ENCODE peak calls at places on chromosomes 13 and 19, in nine cellular contexts. One of them, this sample, is unnamed.

GRCh38 chr13:20942938-20943518 is 40.5 kb upstream of the XPO4 start:
- DNase-seq in heart left ventricle: no peak
- DNase-seq in sigmoid colon: no peak
- DNase-seq in HCT116: no peak
- DNase-seq in tibial nerve: no peak
- DNase-seq in esophagus squamous epithelium: no peak
- DNase-seq in A549: no peak
- DNase-seq in Peyer's patch: no peak
- DNase-seq in uterus: peak
- DNase-seq in this sample: peak

GRCh38 chr19:41995959-41996797 is 2.1 kb upstream of the ATP1A3 start:
- DNase-seq in heart left ventricle: no peak
- DNase-seq in sigmoid colon: no peak
- DNase-seq in HCT116: no peak
- DNase-seq in tibial nerve: no peak
- DNase-seq in esophagus squamous epithelium: no peak
- DNase-seq in A549: peak
- DNase-seq in Peyer's patch: no peak
- DNase-seq in uterus: no peak
- DNase-seq in this sample: no peak

GRCh38 chr19:14476663-14477401 is 1.7 kb upstream of the PTGER1 start:
- DNase-seq in heart left ventricle: no peak
- DNase-seq in sigmoid colon: peak
- DNase-seq in HCT116: peak
- DNase-seq in tibial nerve: no peak
- DNase-seq in esophagus squamous epithelium: no peak
- DNase-seq in A549: peak
- DNase-seq in Peyer's patch: no peak
- DNase-seq in uterus: peak
- DNase-seq in this sample: no peak

GRCh38 chr13:48160879-48161278 is 66.0 kb upstream of the MED4 start:
- DNase-seq in heart left ventricle: no peak
- DNase-seq in sigmoid colon: no peak
- DNase-seq in HCT116: no peak
- DNase-seq in tibial nerve: peak
- DNase-seq in esophagus squamous epithelium: no peak
- DNase-seq in A549: no peak
- DNase-seq in Peyer's patch: no peak
- DNase-seq in uterus: no peak
- DNase-seq in this sample: no peak

GRCh38 chr19:55519461-55520311 is 17.2 kb downstream of the SBK2 start:
- DNase-seq in heart left ventricle: no peak
- DNase-seq in sigmoid colon: no peak
- DNase-seq in HCT116: no peak
- DNase-seq in tibial nerve: no peak
- DNase-seq in esophagus squamous epithelium: no peak
- DNase-seq in A549: peak
- DNase-seq in Peyer's patch: no peak
- DNase-seq in uterus: no peak
- DNase-seq in this sample: no peak

GRCh38 chr19:55536951-55537740 is at the start of gene SBK2:
- DNase-seq in heart left ventricle: no peak
- DNase-seq in sigmoid colon: no peak
- DNase-seq in HCT116: no peak
- DNase-seq in tibial nerve: no peak
- DNase-seq in esophagus squamous epithelium: no peak
- DNase-seq in A549: no peak
- DNase-seq in Peyer's patch: no peak
- DNase-seq in uterus: no peak
- DNase-seq in this sample: no peak

GRCh38 chr19:3479819-3480215 is 508 bp downstream of the SMIM24 start:
- DNase-seq in heart left ventricle: no peak
- DNase-seq in sigmoid colon: no peak
- DNase-seq in HCT116: no peak
- DNase-seq in tibial nerve: no peak
- DNase-seq in esophagus squamous epithelium: no peak
- DNase-seq in A549: no peak
- DNase-seq in Peyer's patch: peak
- DNase-seq in uterus: no peak
- DNase-seq in this sample: no peak

GRCh38 chr19:16022681-16023557 is 53.4 kb upstream of the TPM4 start:
- DNase-seq in heart left ventricle: no peak
- DNase-seq in sigmoid colon: no peak
- DNase-seq in HCT116: no peak
- DNase-seq in tibial nerve: no peak
- DNase-seq in esophagus squamous epithelium: no peak
- DNase-seq in A549: no peak
- DNase-seq in Peyer's patch: no peak
- DNase-seq in uterus: no peak
- DNase-seq in this sample: no peak

GRCh38 chr19:18999896-19000620 is 33.3 kb downstream of the SUGP2 start:
- DNase-seq in heart left ventricle: no peak
- DNase-seq in sigmoid colon: no peak
- DNase-seq in HCT116: no peak
- DNase-seq in tibial nerve: no peak
- DNase-seq in esophagus squamous epithelium: no peak
- DNase-seq in A549: no peak
- DNase-seq in Peyer's patch: no peak
- DNase-seq in uterus: no peak
- DNase-seq in this sample: no peak

DNA sequence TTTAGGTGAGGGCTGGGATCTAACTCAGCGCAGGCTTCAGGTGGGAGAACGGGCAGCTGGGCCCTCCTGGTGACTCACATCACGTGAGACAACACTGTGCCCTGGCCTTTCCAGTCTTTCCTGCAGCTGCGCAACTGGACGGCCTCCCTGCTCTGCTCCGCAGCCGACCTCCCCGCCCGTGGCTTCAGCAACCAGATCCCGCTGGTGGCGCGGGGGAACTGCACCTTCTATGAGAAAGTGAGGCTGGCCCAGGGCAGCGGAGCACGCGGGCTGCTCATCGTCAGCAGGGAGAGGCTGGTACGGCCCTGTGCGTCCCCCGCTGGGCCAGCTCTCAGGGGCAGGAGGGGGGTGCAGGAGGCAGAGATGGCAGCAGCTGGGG is 8.8 kb downstream of the SPPL2B start:
- DNase-seq in heart left ventricle: no peak
- DNase-seq in sigmoid colon: no peak
- DNase-seq in HCT116: no peak
- DNase-seq in tibial nerve: no peak
- DNase-seq in esophagus squamous epithelium: no peak
- DNase-seq in A549: no peak
- DNase-seq in Peyer's patch: no peak
- DNase-seq in uterus: peak
- DNase-seq in this sample: peak
- TF ChIP-seq CTCF in heart left ventricle: no peak
- TF ChIP-seq CTCF in sigmoid colon: no peak
- TF ChIP-seq CTCF in HCT116: no peak
- TF ChIP-seq CTCF in tibial nerve: no peak
- TF ChIP-seq CTCF in esophagus squamous epithelium: no peak
- TF ChIP-seq CTCF in A549: no peak
- TF ChIP-seq CTCF in Peyer's patch: no peak
- TF ChIP-seq CTCF in uterus: no peak
- TF ChIP-seq CTCF in this sample: peak

GRCh38 chr19:1251233-1251502 is 2.8 kb downstream of the MIDN start:
- DNase-seq in heart left ventricle: no peak
- DNase-seq in sigmoid colon: no peak
- DNase-seq in HCT116: no peak
- DNase-seq in tibial nerve: peak
- DNase-seq in esophagus squamous epithelium: no peak
- DNase-seq in A549: no peak
- DNase-seq in Peyer's patch: no peak
- DNase-seq in uterus: peak
- DNase-seq in this sample: no peak

GRCh38 chr19:1251503-1252220 is 3.3 kb downstream of the MIDN start:
- DNase-seq in heart left ventricle: peak
- DNase-seq in sigmoid colon: peak
- DNase-seq in HCT116: no peak
- DNase-seq in tibial nerve: no peak
- DNase-seq in esophagus squamous epithelium: peak
- DNase-seq in A549: no peak
- DNase-seq in Peyer's patch: peak
- DNase-seq in uterus: no peak
- DNase-seq in this sample: peak

GRCh38 chr19:1253514-1254080 is 5.2 kb downstream of the MIDN start:
- DNase-seq in heart left ventricle: peak
- DNase-seq in sigmoid colon: no peak
- DNase-seq in HCT116: no peak
- DNase-seq in tibial nerve: no peak
- DNase-seq in esophagus squamous epithelium: no peak
- DNase-seq in A549: no peak
- DNase-seq in Peyer's patch: no peak
- DNase-seq in uterus: no peak
- DNase-seq in this sample: no peak

GRCh38 chr19:1252818-1253513 is 4.6 kb downstream of the MIDN start:
- DNase-seq in heart left ventricle: peak
- DNase-seq in sigmoid colon: peak
- DNase-seq in HCT116: no peak
- DNase-seq in tibial nerve: peak
- DNase-seq in esophagus squamous epithelium: peak
- DNase-seq in A549: no peak
- DNase-seq in Peyer's patch: peak
- DNase-seq in uterus: peak
- DNase-seq in this sample: peak

DNA sequence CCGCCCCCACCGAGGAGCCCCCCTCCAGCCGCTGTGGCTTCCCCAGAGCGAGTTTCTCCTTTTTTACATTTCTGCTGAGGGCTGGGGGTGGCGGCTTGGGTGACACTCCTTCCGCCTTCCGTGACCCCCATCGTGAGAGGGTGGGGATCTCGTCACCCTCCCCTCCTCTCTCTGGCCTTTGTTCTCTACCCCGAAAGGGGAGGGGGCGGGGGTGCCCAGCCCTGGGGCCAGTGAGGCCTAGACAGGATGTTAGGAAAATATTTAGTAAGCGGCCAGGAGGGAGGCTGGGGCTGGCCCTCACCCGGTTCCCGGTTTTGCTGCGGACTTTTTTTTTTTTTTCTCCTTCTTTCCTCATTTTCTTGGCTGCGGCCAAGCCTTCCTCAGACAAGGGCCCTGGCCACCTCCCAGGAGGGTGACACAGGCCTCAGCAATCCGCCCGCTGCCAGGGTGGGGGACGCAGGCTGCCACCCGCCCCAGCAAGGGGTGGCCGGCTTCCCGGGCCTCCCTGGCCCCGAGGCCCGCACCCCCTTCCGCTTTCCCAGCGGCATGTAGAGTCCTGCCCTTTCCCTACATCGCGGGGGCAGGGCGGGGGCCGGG is 3.9 kb downstream of the MIDN start:
- DNase-seq in heart left ventricle: peak
- DNase-seq in sigmoid colon: peak
- DNase-seq in HCT116: no peak
- DNase-seq in tibial nerve: peak
- DNase-seq in esophagus squamous epithelium: peak
- DNase-seq in A549: no peak
- DNase-seq in Peyer's patch: peak
- DNase-seq in uterus: peak
- DNase-seq in this sample: peak
- TF ChIP-seq POLR2A in heart left ventricle: no peak
- TF ChIP-seq POLR2A in sigmoid colon: no peak
- TF ChIP-seq POLR2A in HCT116: no peak
- TF ChIP-seq POLR2A in tibial nerve: peak
- TF ChIP-seq POLR2A in esophagus squamous epithelium: peak
- TF ChIP-seq POLR2A in A549: no peak
- TF ChIP-seq POLR2A in Peyer's patch: no peak
- TF ChIP-seq POLR2A in uterus: no peak
- TF ChIP-seq POLR2A in this sample: no peak

GRCh38 chr19:50882188-50882587 is 8.9 kb downstream of the KLK2 start:
- DNase-seq in heart left ventricle: no peak
- DNase-seq in sigmoid colon: no peak
- DNase-seq in HCT116: no peak
- DNase-seq in tibial nerve: no peak
- DNase-seq in esophagus squamous epithelium: no peak
- DNase-seq in A549: no peak
- DNase-seq in Peyer's patch: no peak
- DNase-seq in uterus: no peak
- DNase-seq in this sample: no peak
- TF ChIP-seq CTCF in heart left ventricle: no peak
- TF ChIP-seq CTCF in sigmoid colon: no peak
- TF ChIP-seq CTCF in HCT116: peak
- TF ChIP-seq CTCF in tibial nerve: no peak
- TF ChIP-seq CTCF in esophagus squamous epithelium: no peak
- TF ChIP-seq CTCF in A549: no peak
- TF ChIP-seq CTCF in Peyer's patch: no peak
- TF ChIP-seq CTCF in uterus: no peak
- TF ChIP-seq CTCF in this sample: no peak

DNA sequence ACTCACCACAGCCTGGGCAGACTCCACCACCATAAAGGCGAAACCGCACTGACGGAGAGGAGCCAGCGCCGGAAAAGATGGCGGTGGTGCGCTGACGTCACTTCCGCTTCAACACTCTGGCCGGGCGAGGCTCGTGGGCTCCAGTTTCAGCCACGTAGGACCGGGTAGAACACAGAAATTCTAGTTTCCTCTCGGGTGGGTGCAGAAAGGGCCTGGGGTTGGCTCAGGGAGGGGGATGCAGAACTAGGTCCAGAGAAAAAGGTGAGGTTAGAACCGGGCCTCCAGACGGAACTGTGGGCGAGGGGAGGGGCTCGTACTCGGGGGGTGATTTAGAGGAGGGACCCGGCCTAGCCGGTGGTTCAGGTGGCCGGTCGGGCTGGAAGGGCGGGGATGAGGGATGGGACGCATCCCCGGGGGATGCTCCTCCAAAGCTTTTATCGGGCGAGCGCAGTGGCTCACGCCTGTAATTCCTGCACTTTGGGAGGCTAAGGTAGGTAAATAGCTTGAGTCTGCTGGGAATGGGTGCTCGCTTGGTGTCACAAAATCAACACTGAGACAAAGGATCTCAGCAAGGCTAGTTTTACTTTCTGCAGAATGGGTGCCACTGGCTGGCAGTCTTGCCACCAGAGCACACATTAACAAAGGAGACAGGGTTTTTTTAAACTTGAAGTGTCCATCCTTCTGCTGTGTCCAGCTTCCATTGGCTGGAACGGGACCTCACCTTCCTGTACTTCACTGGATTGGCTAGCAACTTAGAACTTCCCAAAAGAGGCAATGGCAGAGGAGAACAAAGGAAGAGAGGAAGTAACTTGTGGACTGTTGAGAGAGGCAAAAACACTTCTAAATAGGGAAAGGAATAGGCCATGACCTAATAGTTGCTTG is at the start of gene ZNF561:
- DNase-seq in heart left ventricle: peak
- DNase-seq in sigmoid colon: peak
- DNase-seq in HCT116: peak
- DNase-seq in tibial nerve: peak
- DNase-seq in esophagus squamous epithelium: peak
- DNase-seq in A549: peak
- DNase-seq in Peyer's patch: peak
- DNase-seq in uterus: peak
- DNase-seq in this sample: peak
- TF ChIP-seq POLR2A in heart left ventricle: no peak
- TF ChIP-seq POLR2A in sigmoid colon: no peak
- TF ChIP-seq POLR2A in HCT116: peak
- TF ChIP-seq POLR2A in tibial nerve: peak
- TF ChIP-seq POLR2A in esophagus squamous epithelium: peak
- TF ChIP-seq POLR2A in A549: peak
- TF ChIP-seq POLR2A in Peyer's patch: peak
- TF ChIP-seq POLR2A in uterus: no peak
- TF ChIP-seq POLR2A in this sample: no peak